ENCODE peak calls at places on chromosomes 3 and 15, in five cellular contexts. S is natural killer cell; T is RWPE2; O is NCI-H345; R is CD4-positive, alpha-beta T cell. W is an unnamed sample.

GRCh38 chr3:38558864-38559263 is 62.7 kb downstream of the EXOG start:
- DNase-seq in S (no peak), T (no peak), O (no peak), R (no peak), W (no peak)

GRCh38 chr15:50192164-50192563 is 10.2 kb downstream of the SLC27A2 start:
- DNase-seq in O (no peak), R (no peak), T (no peak), S (no peak), W (no peak)

GRCh38 chr3:52623234-52623792 is 62.4 kb downstream of the PBRM1 start:
- DNase-seq in O (no peak), R (no peak), S (no peak), T (no peak), W (no peak)

GRCh38 chr15:38652998-38653397 is 88.4 kb upstream of the RASGRP1 start:
- DNase-seq in S (peak; percentile 70), O (no peak), R (peak; percentile 84), T (no peak), W (no peak)

GRCh38 chr15:44593042-44593736 is 56.2 kb downstream of the EIF3J start:
- DNase-seq in S (no peak), O (no peak), T (no peak), R (no peak), W (no peak)

GRCh38 chr3:60650171-60650570 is 601.1 kb downstream of the FHIT start:
- DNase-seq in R (no peak), O (no peak), S (no peak), T (no peak), W (no peak)

GRCh38 chr3:157541506-157542236 is 38.5 kb upstream of the VEPH1 start:
- DNase-seq in R (no peak), O (no peak), T (no peak), S (no peak), W (no peak)

GRCh38 chr3:16808393-16809107 is 76.2 kb upstream of the PLCL2 start:
- DNase-seq in R (no peak), S (no peak), O (no peak), T (no peak), W (no peak)

GRCh38 chr15:26038693-26039092 is 175.6 kb upstream of the ATP10A start:
- DNase-seq in R (no peak), O (no peak), S (no peak), T (peak; percentile 25), W (no peak)

GRCh38 chr3:178405456-178405970 is 130.7 kb upstream of the KCNMB2 start:
- DNase-seq in T (no peak), R (no peak), O (no peak), S (no peak), W (peak; percentile 76)

GRCh38 chr3:144259267-144259666 is 287.6 kb downstream of the DIPK2A start:
- DNase-seq in T (no peak), O (peak; percentile 64), R (no peak), S (no peak), W (peak; percentile 15)

GRCh38 chr3:14602804-14603644 is 48.5 kb upstream of the CCDC174 start:
- DNase-seq in T (no peak), O (no peak), R (no peak), S (no peak), W (no peak)